ENCODE peak calls at places on chromosomes 7 and 10, in seven cellular contexts. I is Calu3, X is left colon, J is dermis microvascular lymphatic vessel endothelial cell, U is mucosa of gallbladder, D is AML-193, S is HEK293T. T is an unnamed sample.

GRCh38 chr7:77415474-77415821 is 701 bp downstream of the GSAP start:
- DNase-seq in D (no peak), J (no peak), X (peak), I (no peak), U (no peak), S (no peak), T (no peak)

GRCh38 chr10:97726636-97727178 is 10.2 kb upstream of the ZFYVE27 start:
- DNase-seq in D (peak), J (peak), S (peak), X (peak), U (no peak), I (peak), T (peak)

GRCh38 chr7:155521743-155522398 is 24.5 kb downstream of the CNPY1 start:
- DNase-seq in I (no peak), D (no peak), J (no peak), X (no peak), U (no peak), S (no peak), T (no peak)

GRCh38 chr10:92066386-92066785 is 142.8 kb downstream of the BTAF1 start:
- DNase-seq in S (no peak), U (no peak), J (no peak), I (no peak), D (no peak), X (no peak), T (no peak)

GRCh38 chr10:100742067-100742771 is 3.2 kb upstream of the PAX2 start:
- DNase-seq in U (no peak), S (no peak), J (no peak), X (no peak), I (no peak), D (no peak), T (no peak)

GRCh38 chr7:9100289-9100688 is 666.9 kb downstream of the NXPH1 start:
- DNase-seq in D (no peak), I (no peak), J (no peak), X (no peak), U (no peak), S (no peak), T (no peak)

GRCh38 chr7:44067064-44067951 is 1.9 kb upstream of the PGAM2 start:
- DNase-seq in S (no peak), X (no peak), D (no peak), I (no peak), U (no peak), J (no peak), T (no peak)

GRCh38 chr10:2839081-2839725 is 228.1 kb upstream of the PFKP start:
- DNase-seq in S (peak), J (peak), U (peak), D (peak), X (peak), I (peak), T (peak)

GRCh38 chr10:54985732-54986131 is 184.7 kb upstream of the PCDH15 start:
- DNase-seq in U (no peak), D (peak), X (no peak), S (no peak), I (no peak), J (no peak), T (peak)

GRCh38 chr10:31036209-31036608 is 4.5 kb upstream of the ZNF438 start:
- DNase-seq in S (no peak), U (no peak), X (no peak), I (no peak), J (no peak), D (no peak), T (no peak)

GRCh38 chr7:231030-231857 is 38.9 kb downstream of the FAM20C start:
- DNase-seq in J (no peak), I (no peak), X (no peak), U (no peak), D (no peak), S (no peak), T (no peak)

GRCh38 chr10:37948210-37948609 is 28.2 kb downstream of the ZNF25 start:
- DNase-seq in X (no peak), S (no peak), U (no peak), J (no peak), D (no peak), I (no peak), T (peak)

GRCh38 chr7:99184468-99185225 is 23.3 kb downstream of the KPNA7 start:
- DNase-seq in I (no peak), U (no peak), S (no peak), X (no peak), D (no peak), J (no peak), T (no peak)

GRCh38 chr10:8044331-8044907 is 10.1 kb upstream of the GATA3 start:
- DNase-seq in D (no peak), X (no peak), I (no peak), S (no peak), U (no peak), J (no peak), T (no peak)

GRCh38 chr7:23106491-23106800 is 861 bp downstream of the KLHL7 start:
- DNase-seq in S (no peak), X (no peak), U (no peak), D (peak), I (no peak), J (peak), T (peak)

GRCh38 chr10:88810196-88810961 is 7.8 kb downstream of the LIPM start:
- DNase-seq in U (peak), X (peak), I (peak), S (peak), D (peak), J (no peak), T (peak)

GRCh38 chr10:75104842-75105241 is 6.6 kb upstream of the SAMD8 start:
- DNase-seq in S (no peak), X (no peak), D (no peak), I (no peak), J (no peak), U (no peak), T (no peak)

GRCh38 chr10:101011517-101012423 is 12.2 kb downstream of the LZTS2 start:
- DNase-seq in S (peak), I (peak), X (no peak), D (no peak), J (no peak), U (no peak), T (peak)

GRCh38 chr10:126062132-126063032 is 166.0 kb downstream of the FANK1 start:
- DNase-seq in D (no peak), S (no peak), X (peak), U (peak), I (peak), J (peak), T (peak)

GRCh38 chr10:59622320-59622901 is 87.2 kb downstream of the SLC16A9 start:
- DNase-seq in X (peak), J (peak), U (peak), D (peak), S (peak), I (peak), T (peak)

GRCh38 chr7:97179454-97180104 is 62.1 kb downstream of the SDHAF3 start:
- DNase-seq in X (peak), S (peak), U (peak), I (peak), J (peak), D (peak), T (peak)

GRCh38 chr10:71985542-71986250 is 21.5 kb downstream of the CHST3 start:
- DNase-seq in X (no peak), I (no peak), J (peak), S (no peak), U (no peak), D (no peak), T (peak)

GRCh38 chr10:24209946-24210491 is 1.1 kb downstream of the KIAA1217 start:
- DNase-seq in I (peak), J (peak), U (no peak), X (no peak), D (no peak), S (no peak), T (peak)

GRCh38 chr10:113026679-113027078 is 76.6 kb downstream of the TCF7L2 start:
- DNase-seq in J (no peak), X (no peak), D (no peak), S (no peak), I (no peak), U (no peak), T (peak)

GRCh38 chr10:29694121-29694520 is 59.4 kb upstream of the SVIL start:
- DNase-seq in I (no peak), D (no peak), U (no peak), X (no peak), S (no peak), J (no peak), T (no peak)